ENCODE peak calls at places on chromosomes 16 and 17, in seven cellular contexts. One of them, this sample, is unnamed.

GRCh38 chr17:75457047-75457654 is 716 bp downstream of the TMEM94 start:
- DNase-seq in K562: no peak
- DNase-seq in GM12892: no peak
- DNase-seq in GM12878: no peak
- DNase-seq in H1: no peak
- DNase-seq in HepG2: no peak
- DNase-seq in SK-N-SH: peak; percentile 86
- DNase-seq in this sample: no peak

GRCh38 chr16:64964126-64964540 is 157.7 kb downstream of the CDH11 start:
- DNase-seq in K562: no peak
- DNase-seq in GM12892: no peak
- DNase-seq in GM12878: no peak
- DNase-seq in H1: no peak
- DNase-seq in HepG2: no peak
- DNase-seq in SK-N-SH: no peak
- DNase-seq in this sample: no peak

GRCh38 chr16:84673203-84673535 is 24.9 kb downstream of the KLHL36 start:
- DNase-seq in K562: no peak
- DNase-seq in GM12892: no peak
- DNase-seq in GM12878: no peak
- DNase-seq in H1: no peak
- DNase-seq in HepG2: no peak
- DNase-seq in SK-N-SH: no peak
- DNase-seq in this sample: no peak

GRCh38 chr16:11393861-11394592 is 48.8 kb downstream of the RMI2 start:
- DNase-seq in K562: no peak
- DNase-seq in GM12892: peak; percentile 10
- DNase-seq in GM12878: no peak
- DNase-seq in H1: no peak
- DNase-seq in HepG2: no peak
- DNase-seq in SK-N-SH: peak; percentile 9
- DNase-seq in this sample: no peak

GRCh38 chr17:66446419-66446818 is 144.0 kb downstream of the PRKCA start:
- DNase-seq in K562: no peak
- DNase-seq in GM12892: no peak
- DNase-seq in GM12878: no peak
- DNase-seq in H1: no peak
- DNase-seq in HepG2: no peak
- DNase-seq in SK-N-SH: no peak
- DNase-seq in this sample: no peak

GRCh38 chr16:87457724-87458423 is 35.0 kb downstream of the ZCCHC14 start:
- DNase-seq in K562: no peak
- DNase-seq in GM12892: no peak
- DNase-seq in GM12878: peak; percentile 38
- DNase-seq in H1: peak; percentile 39
- DNase-seq in HepG2: no peak
- DNase-seq in SK-N-SH: peak; percentile 58
- DNase-seq in this sample: no peak

GRCh38 chr16:878071-878784 is 77.7 kb upstream of the GNG13 start:
- DNase-seq in K562: no peak
- DNase-seq in GM12892: no peak
- DNase-seq in GM12878: no peak
- DNase-seq in H1: no peak
- DNase-seq in HepG2: no peak
- DNase-seq in SK-N-SH: peak; percentile 80
- DNase-seq in this sample: no peak

GRCh38 chr17:82751171-82751570 is 694 bp upstream of the TBCD start:
- DNase-seq in K562: no peak
- DNase-seq in GM12892: no peak
- DNase-seq in GM12878: no peak
- DNase-seq in H1: no peak
- DNase-seq in HepG2: no peak
- DNase-seq in SK-N-SH: no peak
- DNase-seq in this sample: no peak

GRCh38 chr16:22886908-22887307 is 72.9 kb downstream of the HS3ST2 start:
- DNase-seq in K562: no peak
- DNase-seq in GM12892: no peak
- DNase-seq in GM12878: no peak
- DNase-seq in H1: no peak
- DNase-seq in HepG2: no peak
- DNase-seq in SK-N-SH: no peak
- DNase-seq in this sample: no peak

GRCh38 chr17:77451271-77451893 is 310.6 kb downstream of the SEC14L1 start:
- DNase-seq in K562: peak; percentile 75
- DNase-seq in GM12892: peak; percentile 61
- DNase-seq in GM12878: no peak
- DNase-seq in H1: peak; percentile 71
- DNase-seq in HepG2: peak; percentile 96
- DNase-seq in SK-N-SH: peak; percentile 93
- DNase-seq in this sample: no peak

GRCh38 chr16:67979955-67980678 is at the start of gene DPEP3:
- DNase-seq in K562: no peak
- DNase-seq in GM12892: peak; percentile 30
- DNase-seq in GM12878: no peak
- DNase-seq in H1: no peak
- DNase-seq in HepG2: no peak
- DNase-seq in SK-N-SH: peak; percentile 52
- DNase-seq in this sample: no peak

GRCh38 chr16:61014869-61015268 is 1021.4 kb downstream of the CDH8 start:
- DNase-seq in K562: no peak
- DNase-seq in GM12892: no peak
- DNase-seq in GM12878: no peak
- DNase-seq in H1: no peak
- DNase-seq in HepG2: no peak
- DNase-seq in SK-N-SH: no peak
- DNase-seq in this sample: no peak

GRCh38 chr17:73600103-73600871 is 44.0 kb downstream of the SDK2 start:
- DNase-seq in K562: no peak
- DNase-seq in GM12892: no peak
- DNase-seq in GM12878: no peak
- DNase-seq in H1: no peak
- DNase-seq in HepG2: no peak
- DNase-seq in SK-N-SH: peak; percentile 91
- DNase-seq in this sample: no peak

GRCh38 chr16:19071811-19072777 is 4.7 kb downstream of the COQ7 start:
- DNase-seq in K562: peak; percentile 43
- DNase-seq in GM12892: no peak
- DNase-seq in GM12878: no peak
- DNase-seq in H1: no peak
- DNase-seq in HepG2: peak; percentile 75
- DNase-seq in SK-N-SH: peak; percentile 58
- DNase-seq in this sample: peak; percentile 22

GRCh38 chr17:53792451-53792850 is 30.3 kb upstream of the KIF2B start:
- DNase-seq in K562: no peak
- DNase-seq in GM12892: no peak
- DNase-seq in GM12878: no peak
- DNase-seq in H1: no peak
- DNase-seq in HepG2: no peak
- DNase-seq in SK-N-SH: no peak
- DNase-seq in this sample: no peak

GRCh38 chr17:21012736-21013135 is 30.1 kb downstream of the USP22 start:
- DNase-seq in K562: no peak
- DNase-seq in GM12892: no peak
- DNase-seq in GM12878: no peak
- DNase-seq in H1: no peak
- DNase-seq in HepG2: no peak
- DNase-seq in SK-N-SH: no peak
- DNase-seq in this sample: no peak

GRCh38 chr17:41970901-41971331 is 4.3 kb downstream of the CNP start:
- DNase-seq in K562: no peak
- DNase-seq in GM12892: no peak
- DNase-seq in GM12878: no peak
- DNase-seq in H1: no peak
- DNase-seq in HepG2: no peak
- DNase-seq in SK-N-SH: no peak
- DNase-seq in this sample: no peak

GRCh38 chr17:77881545-77881944 is 77.0 kb upstream of the TNRC6C start:
- DNase-seq in K562: peak; percentile 69
- DNase-seq in GM12892: peak; percentile 89
- DNase-seq in GM12878: peak; percentile 89
- DNase-seq in H1: no peak
- DNase-seq in HepG2: no peak
- DNase-seq in SK-N-SH: peak; percentile 86
- DNase-seq in this sample: peak; percentile 94

GRCh38 chr16:79390481-79391051 is 210.0 kb downstream of the MAF start:
- DNase-seq in K562: no peak
- DNase-seq in GM12892: no peak
- DNase-seq in GM12878: no peak
- DNase-seq in H1: no peak
- DNase-seq in HepG2: no peak
- DNase-seq in SK-N-SH: peak; percentile 68
- DNase-seq in this sample: no peak

GRCh38 chr17:58786586-58787295 is 31.1 kb downstream of the PPM1E start:
- DNase-seq in K562: no peak
- DNase-seq in GM12892: no peak
- DNase-seq in GM12878: no peak
- DNase-seq in H1: no peak
- DNase-seq in HepG2: no peak
- DNase-seq in SK-N-SH: peak; percentile 21
- DNase-seq in this sample: no peak

GRCh38 chr17:81021531-81022370 is 13.2 kb upstream of the BAIAP2 start:
- DNase-seq in K562: no peak
- DNase-seq in GM12892: peak; percentile 20
- DNase-seq in GM12878: no peak
- DNase-seq in H1: no peak
- DNase-seq in HepG2: no peak
- DNase-seq in SK-N-SH: no peak
- DNase-seq in this sample: peak; percentile 2

GRCh38 chr17:57699751-57700186 is 45.3 kb downstream of the CCDC182 start:
- DNase-seq in K562: no peak
- DNase-seq in GM12892: no peak
- DNase-seq in GM12878: no peak
- DNase-seq in H1: no peak
- DNase-seq in HepG2: no peak
- DNase-seq in SK-N-SH: peak; percentile 82
- DNase-seq in this sample: no peak

GRCh38 chr17:57697197-57697596 is 47.9 kb downstream of the CCDC182 start:
- DNase-seq in K562: no peak
- DNase-seq in GM12892: no peak
- DNase-seq in GM12878: no peak
- DNase-seq in H1: no peak
- DNase-seq in HepG2: no peak
- DNase-seq in SK-N-SH: no peak
- DNase-seq in this sample: no peak

GRCh38 chr17:57701121-57701520 is 44.0 kb downstream of the CCDC182 start:
- DNase-seq in K562: no peak
- DNase-seq in GM12892: no peak
- DNase-seq in GM12878: no peak
- DNase-seq in H1: no peak
- DNase-seq in HepG2: no peak
- DNase-seq in SK-N-SH: no peak
- DNase-seq in this sample: no peak

GRCh38 chr17:57696050-57696449 is 49.0 kb downstream of the CCDC182 start:
- DNase-seq in K562: no peak
- DNase-seq in GM12892: no peak
- DNase-seq in GM12878: no peak
- DNase-seq in H1: no peak
- DNase-seq in HepG2: no peak
- DNase-seq in SK-N-SH: no peak
- DNase-seq in this sample: no peak

GRCh38 chr17:57697891-57698708 is 47.0 kb downstream of the CCDC182 start:
- DNase-seq in K562: no peak
- DNase-seq in GM12892: no peak
- DNase-seq in GM12878: no peak
- DNase-seq in H1: no peak
- DNase-seq in HepG2: peak; percentile 59
- DNase-seq in SK-N-SH: no peak
- DNase-seq in this sample: no peak
- TF ChIP-seq TAF1 in K562: no peak
- TF ChIP-seq TAF1 in GM12892: no peak
- TF ChIP-seq TAF1 in GM12878: no peak
- TF ChIP-seq TAF1 in H1: no peak
- TF ChIP-seq TAF1 in HepG2: peak; percentile 52
- TF ChIP-seq TAF1 in SK-N-SH: no peak
- TF ChIP-seq TAF1 in this sample: no peak

GRCh38 chr16:29784901-29785500 is 5.5 kb upstream of the KIF22 start:
- DNase-seq in K562: peak; percentile 79
- DNase-seq in GM12892: peak; percentile 66
- DNase-seq in GM12878: no peak
- DNase-seq in H1: peak; percentile 70
- DNase-seq in HepG2: no peak
- DNase-seq in SK-N-SH: no peak
- DNase-seq in this sample: peak; percentile 72
- TF ChIP-seq TAF1 in K562: no peak
- TF ChIP-seq TAF1 in GM12892: no peak
- TF ChIP-seq TAF1 in GM12878: no peak
- TF ChIP-seq TAF1 in H1: peak; percentile 45
- TF ChIP-seq TAF1 in HepG2: peak; percentile 34
- TF ChIP-seq TAF1 in SK-N-SH: no peak
- TF ChIP-seq TAF1 in this sample: no peak

GRCh38 chr16:63312343-63312742 is 1276.1 kb upstream of the CDH8 start:
- DNase-seq in K562: no peak
- DNase-seq in GM12892: no peak
- DNase-seq in GM12878: no peak
- DNase-seq in H1: no peak
- DNase-seq in HepG2: no peak
- DNase-seq in SK-N-SH: peak; percentile 4
- DNase-seq in this sample: no peak
- TF ChIP-seq TAF1 in K562: no peak
- TF ChIP-seq TAF1 in GM12892: no peak
- TF ChIP-seq TAF1 in GM12878: no peak
- TF ChIP-seq TAF1 in H1: no peak
- TF ChIP-seq TAF1 in HepG2: no peak
- TF ChIP-seq TAF1 in SK-N-SH: no peak
- TF ChIP-seq TAF1 in this sample: no peak

GRCh38 chr16:31149332-31149731 is 534 bp downstream of the PRSS36 start:
- DNase-seq in K562: no peak
- DNase-seq in GM12892: no peak
- DNase-seq in GM12878: no peak
- DNase-seq in H1: no peak
- DNase-seq in HepG2: no peak
- DNase-seq in SK-N-SH: no peak
- DNase-seq in this sample: no peak
- TF ChIP-seq TAF1 in K562: no peak
- TF ChIP-seq TAF1 in GM12892: no peak
- TF ChIP-seq TAF1 in GM12878: no peak
- TF ChIP-seq TAF1 in H1: no peak
- TF ChIP-seq TAF1 in HepG2: no peak
- TF ChIP-seq TAF1 in SK-N-SH: no peak
- TF ChIP-seq TAF1 in this sample: no peak

GRCh38 chr17:44522883-44523671 is 19.9 kb upstream of the GPATCH8 start:
- DNase-seq in K562: peak; percentile 81
- DNase-seq in GM12892: peak; percentile 63
- DNase-seq in GM12878: peak; percentile 46
- DNase-seq in H1: no peak
- DNase-seq in HepG2: peak; percentile 82
- DNase-seq in SK-N-SH: peak; percentile 48
- DNase-seq in this sample: peak; percentile 65
- TF ChIP-seq TAF1 in K562: no peak
- TF ChIP-seq TAF1 in GM12892: no peak
- TF ChIP-seq TAF1 in GM12878: no peak
- TF ChIP-seq TAF1 in H1: no peak
- TF ChIP-seq TAF1 in HepG2: no peak
- TF ChIP-seq TAF1 in SK-N-SH: no peak
- TF ChIP-seq TAF1 in this sample: no peak

GRCh38 chr16:4788489-4788889 is 344 bp upstream of the SEPTIN12 start:
- DNase-seq in K562: no peak
- DNase-seq in GM12892: no peak
- DNase-seq in GM12878: no peak
- DNase-seq in H1: no peak
- DNase-seq in HepG2: peak; percentile 64
- DNase-seq in SK-N-SH: peak; percentile 54
- DNase-seq in this sample: no peak
- TF ChIP-seq TAF1 in K562: no peak
- TF ChIP-seq TAF1 in GM12892: no peak
- TF ChIP-seq TAF1 in GM12878: no peak
- TF ChIP-seq TAF1 in H1: no peak
- TF ChIP-seq TAF1 in HepG2: no peak
- TF ChIP-seq TAF1 in SK-N-SH: no peak
- TF ChIP-seq TAF1 in this sample: no peak

This sample was measured in GM12891.